ENCODE peak calls at places on chromosomes 16 and 17, in ten cellular contexts. N is psoas muscle; K is CD4-positive, alpha-beta T cell; Y is left ventricle myocardium inferior; O is stimulated activated CD4-positive, alpha-beta T cell treated with anti-CD3 and anti-CD28 coated beads, TNF-alpha, amount 100 ng/mL, for 4 hours; L is C1 segment of cervical spinal cord; M is NCI-H345; I is Right ventricle myocardium superior; P is GM20000; W is NCI-H774. E is an unnamed sample.

GRCh38 chr16:67847064-67847861 is at the start of gene CENPT:
- DNase-seq in Y (peak; percentile 68), L (no peak), W (no peak), M (peak; percentile 65), N (no peak), O (no peak), K (no peak), P (peak; percentile 34), I (peak; percentile 79), E (peak; percentile 56)

GRCh38 chr17:41710472-41711090 is 1.6 kb upstream of the GAST start:
- DNase-seq in I (no peak), M (peak; percentile 73), L (no peak), Y (no peak), W (peak; percentile 90), N (no peak), P (no peak), O (no peak), K (no peak), E (peak; percentile 68)

GRCh38 chr17:36461330-36462110 is 25.0 kb upstream of the ZNHIT3 start:
- DNase-seq in Y (no peak), O (no peak), I (no peak), N (no peak), M (peak; percentile 32), W (no peak), P (no peak), L (no peak), K (no peak), E (no peak)

GRCh38 chr17:79630120-79630519 is 19.3 kb upstream of the RBFOX3 start:
- DNase-seq in N (no peak), O (no peak), P (peak; percentile 5), W (no peak), Y (peak; percentile 2), L (no peak), I (no peak), M (no peak), K (no peak), E (no peak)

GRCh38 chr16:55476625-55477533 is 2.1 kb upstream of the MMP2 start:
- DNase-seq in N (peak; percentile 67), W (no peak), I (peak; percentile 78), K (no peak), P (no peak), L (no peak), O (no peak), M (no peak), Y (peak; percentile 65), E (no peak)

GRCh38 chr16:74052006-74052405 is 244.6 kb upstream of the PSMD7 start:
- DNase-seq in K (no peak), M (no peak), W (no peak), Y (no peak), N (no peak), P (no peak), O (no peak), I (no peak), L (no peak), E (no peak)

GRCh38 chr16:84443166-84443802 is 61.2 kb downstream of the MEAK7 start:
- DNase-seq in I (no peak), L (no peak), K (no peak), Y (no peak), M (no peak), P (no peak), N (no peak), O (no peak), W (no peak), E (no peak)

GRCh38 chr16:89826531-89827382 is 1.5 kb upstream of the SPIRE2 start:
- DNase-seq in N (no peak), I (no peak), O (no peak), K (no peak), P (no peak), L (no peak), W (no peak), M (no peak), Y (no peak), E (peak; percentile 18)

GRCh38 chr17:31692632-31693031 is 166.4 kb downstream of the COPRS start:
- DNase-seq in I (no peak), M (no peak), Y (no peak), O (no peak), W (no peak), N (no peak), K (no peak), P (no peak), L (no peak), E (no peak)

GRCh38 chr16:54929090-54930033 is 1.3 kb upstream of the IRX5 start:
- DNase-seq in O (peak; percentile 80), M (peak; percentile 98), L (peak; percentile 90), Y (peak; percentile 100), I (peak; percentile 100), K (peak; percentile 94), N (peak; percentile 98), P (peak; percentile 92), W (peak; percentile 97), E (peak; percentile 99)

GRCh38 chr17:9924735-9925191 is 19.7 kb upstream of the RCVRN start:
- DNase-seq in O (no peak), Y (peak; percentile 14), W (no peak), N (no peak), L (peak; percentile 28), K (no peak), I (peak; percentile 36), P (peak; percentile 75), M (peak; percentile 42), E (peak; percentile 76)

GRCh38 chr17:59361386-59361785 is 29.9 kb downstream of the YPEL2 start:
- DNase-seq in W (no peak), N (no peak), O (no peak), Y (no peak), P (no peak), I (no peak), L (no peak), M (no peak), K (no peak), E (peak; percentile 87)

GRCh38 chr17:13601776-13602551 is at the start of gene HS3ST3A1:
- DNase-seq in O (no peak), P (no peak), M (no peak), Y (peak; percentile 33), L (no peak), I (peak; percentile 49), N (peak; percentile 24), K (no peak), W (no peak), E (peak; percentile 79)

GRCh38 chr17:57004944-57005579 is 27.1 kb downstream of the SCPEP1 start:
- DNase-seq in L (no peak), M (peak; percentile 63), P (peak; percentile 65), Y (no peak), I (no peak), N (no peak), O (no peak), W (no peak), K (no peak), E (no peak)

GRCh38 chr17:43393944-43394482 is 4.8 kb upstream of the ARL4D start:
- DNase-seq in Y (peak; percentile 86), W (peak; percentile 92), N (peak; percentile 87), O (peak; percentile 84), K (peak; percentile 85), I (peak; percentile 86), L (peak; percentile 84), P (peak; percentile 87), M (peak; percentile 83), E (peak; percentile 91)

GRCh38 chr16:77596243-77596642 is 126.1 kb upstream of the NUDT7 start:
- DNase-seq in W (no peak), O (no peak), N (no peak), K (no peak), Y (no peak), L (no peak), P (no peak), M (no peak), I (no peak), E (peak; percentile 17)

E was measured in cardiac fibroblast.